ENCODE peak calls at places on chromosomes 12 and 14, in ten cellular contexts. G is mesothelial cell of epicardium; Q is iPS DF 19.7; T is hippocampal formation; V is A549; F is neural progenitor cell; A is stimulated activated CD8-positive, alpha-beta memory T cell treated with anti-CD3 and anti-CD28 coated beads, Interleukin-12 subunit alpha, Interleukin-12 subunit beta, amount 100 ng/mL, for 4 hours; O is Caki2; R is DMS53; I is fibroblast of villous mesenchyme. M is an unnamed sample.

GRCh38 chr12:55922126-55922525 is 5.6 kb downstream of the PYM1 start:
- DNase-seq in O (no peak), A (no peak), T (no peak), V (no peak), F (no peak), G (no peak), Q (no peak), R (no peak), I (no peak), M (no peak)

GRCh38 chr14:31717294-31718085 is 156.3 kb downstream of the NUBPL start:
- DNase-seq in A (no peak), O (no peak), I (peak), T (no peak), R (peak), F (no peak), G (no peak), Q (no peak), V (no peak), M (no peak)

GRCh38 chr14:75742867-75743266 is 81.8 kb downstream of the TTLL5 start:
- DNase-seq in R (no peak), T (no peak), I (no peak), O (no peak), F (no peak), Q (no peak), A (no peak), V (no peak), G (no peak), M (no peak)

GRCh38 chr12:2553388-2554126 is 241.2 kb upstream of the FKBP4 start:
- DNase-seq in F (no peak), T (no peak), V (no peak), Q (no peak), O (no peak), I (no peak), R (no peak), G (no peak), A (no peak), M (no peak)

GRCh38 chr14:99675951-99676350 is 8.1 kb upstream of the CYP46A1 start:
- DNase-seq in T (no peak), A (no peak), V (no peak), I (no peak), G (no peak), Q (no peak), R (no peak), F (no peak), O (no peak), M (no peak)

GRCh38 chr12:26857465-26858176 is 24.6 kb upstream of the ITPR2 start:
- DNase-seq in I (peak), F (no peak), T (no peak), A (no peak), Q (no peak), R (peak), V (no peak), G (no peak), O (no peak), M (no peak)

GRCh38 chr12:115362319-115362976 is 678.5 kb upstream of the TBX3 start:
- DNase-seq in O (no peak), V (no peak), A (no peak), G (no peak), R (no peak), I (no peak), F (no peak), T (no peak), Q (no peak), M (no peak)

GRCh38 chr12:65074932-65075331 is 46.2 kb downstream of the WIF1 start:
- DNase-seq in I (no peak), T (no peak), O (no peak), G (no peak), Q (peak), R (peak), F (no peak), V (peak), A (no peak), M (no peak)

GRCh38 chr12:105292705-105293104 is 37.8 kb upstream of the C12orf75 start:
- DNase-seq in F (no peak), I (no peak), A (no peak), Q (no peak), V (peak), O (no peak), R (no peak), G (no peak), T (no peak), M (no peak)

GRCh38 chr14:33862261-33862802 is 88.5 kb downstream of the EGLN3 start:
- DNase-seq in V (no peak), G (no peak), T (no peak), Q (no peak), O (no peak), F (no peak), R (no peak), I (no peak), A (no peak), M (no peak)

GRCh38 chr12:5584776-5585560 is 153.1 kb downstream of the NTF3 start:
- DNase-seq in F (no peak), T (no peak), A (no peak), V (no peak), I (no peak), R (peak), G (no peak), Q (no peak), O (no peak), M (no peak)

GRCh38 chr12:64184216-64184615 is 37.9 kb downstream of the KICS2 start:
- DNase-seq in R (no peak), Q (no peak), V (no peak), A (no peak), T (no peak), O (no peak), I (no peak), F (no peak), G (no peak), M (no peak)

GRCh38 chr14:38079268-38079667 is 128.4 kb upstream of the SSTR1 start:
- DNase-seq in T (no peak), A (no peak), I (peak), R (peak), V (peak), G (no peak), F (no peak), Q (no peak), O (peak), M (no peak)

M was measured in neuronal stem cell.